ENCODE peak calls at places on chromosome 13, in five cellular contexts. V is RWPE1, G is H9, C is WTC11, J is IMR-90. N is an unnamed sample.

GRCh38 chr13:51000576-51001260 is 91.1 kb downstream of the RNASEH2B start:
- DNase-seq in V (peak), G (no peak), C (no peak), J (peak), N (no peak)

GRCh38 chr13:96700657-96701056 is 293.6 kb downstream of the OXGR1 start:
- DNase-seq in J (no peak), G (no peak), C (no peak), V (no peak), N (no peak)

GRCh38 chr13:53138369-53139036 is 109.9 kb downstream of the OLFM4 start:
- DNase-seq in C (no peak), J (peak), G (no peak), V (no peak), N (no peak)

GRCh38 chr13:100230813-100231575 is 142.1 kb downstream of the PCCA start:
- DNase-seq in J (no peak), V (no peak), G (no peak), C (no peak), N (no peak)

GRCh38 chr13:63455938-63456337 is 2040.3 kb upstream of the PCDH20 start:
- DNase-seq in G (no peak), V (no peak), C (no peak), J (no peak), N (no peak)

GRCh38 chr13:99655351-99656091 is 154.2 kb downstream of the TM9SF2 start:
- DNase-seq in G (no peak), J (peak), V (peak), C (no peak), N (no peak)

GRCh38 chr13:24304620-24305019 is 4.8 kb upstream of the C1QTNF9 start:
- DNase-seq in C (no peak), J (peak), G (no peak), V (no peak), N (no peak)

GRCh38 chr13:114099918-114100445 is 32.4 kb downstream of the RASA3 start:
- DNase-seq in J (peak), C (peak), G (peak), V (no peak), N (no peak)

GRCh38 chr13:77616027-77616426 is 80.5 kb downstream of the SCEL start:
- DNase-seq in G (no peak), J (no peak), C (no peak), V (no peak), N (no peak)

GRCh38 chr13:91025442-91025841 is 322.0 kb upstream of the MIR17HG start:
- DNase-seq in G (no peak), C (no peak), V (no peak), J (no peak), N (no peak)

DNA sequence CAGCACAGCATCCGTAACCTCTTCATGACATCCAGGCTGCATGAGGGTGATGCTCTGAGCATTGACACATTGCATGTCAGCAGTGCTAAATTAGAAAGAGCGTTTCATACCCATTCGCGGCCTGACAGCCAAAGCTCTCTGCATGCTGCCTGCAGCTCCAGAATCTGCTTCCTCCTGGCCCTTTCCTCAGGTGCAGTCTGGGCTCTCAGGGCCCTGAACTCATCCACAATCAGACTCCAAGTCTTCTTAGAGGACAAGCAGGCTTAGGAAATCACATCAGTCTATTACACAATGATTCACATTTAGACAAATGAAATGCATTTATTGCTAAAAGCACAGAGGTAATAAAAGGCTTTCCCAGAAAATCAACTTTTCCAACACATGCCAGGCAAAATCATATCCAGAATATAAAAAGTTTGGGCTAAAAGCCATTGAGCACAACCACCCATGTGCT is 109.1 kb downstream of the COL4A2 start:
- DNase-seq in G (no peak), J (peak), V (no peak), C (no peak), N (no peak)
- TF ChIP-seq CTCF in G (no peak), J (no peak), V (no peak), C (no peak), N (no peak)

DNA sequence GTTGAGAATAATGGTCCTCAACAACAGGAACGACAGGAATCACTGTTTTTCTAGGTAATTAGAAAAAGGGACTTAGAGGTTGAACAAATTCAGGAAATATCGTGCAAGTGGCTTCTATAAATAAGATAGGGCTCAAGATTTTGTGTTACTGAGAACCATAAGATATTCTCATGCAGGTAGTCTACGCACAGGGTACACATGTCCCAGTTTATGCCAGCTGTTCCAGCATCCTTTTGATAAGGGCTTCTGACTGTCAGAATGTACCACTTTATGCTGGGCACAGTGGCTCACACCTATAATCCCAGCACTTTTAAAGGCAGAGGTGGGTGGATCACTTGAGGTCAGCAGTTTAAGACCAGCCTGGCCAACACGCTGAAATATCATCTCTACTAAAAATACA is 32.1 kb downstream of the RBM26 start:
- DNase-seq in V (no peak), C (no peak), J (no peak), G (no peak), N (no peak)
- TF ChIP-seq CTCF in V (no peak), C (no peak), J (no peak), G (no peak), N (no peak)

GRCh38 chr13:95485045-95485517 is 67.4 kb upstream of the CLDN10 start:
- DNase-seq in G (no peak), J (peak), C (no peak), V (peak), N (no peak)
- TF ChIP-seq CTCF in G (peak), J (no peak), C (no peak), V (no peak), N (no peak)

DNA sequence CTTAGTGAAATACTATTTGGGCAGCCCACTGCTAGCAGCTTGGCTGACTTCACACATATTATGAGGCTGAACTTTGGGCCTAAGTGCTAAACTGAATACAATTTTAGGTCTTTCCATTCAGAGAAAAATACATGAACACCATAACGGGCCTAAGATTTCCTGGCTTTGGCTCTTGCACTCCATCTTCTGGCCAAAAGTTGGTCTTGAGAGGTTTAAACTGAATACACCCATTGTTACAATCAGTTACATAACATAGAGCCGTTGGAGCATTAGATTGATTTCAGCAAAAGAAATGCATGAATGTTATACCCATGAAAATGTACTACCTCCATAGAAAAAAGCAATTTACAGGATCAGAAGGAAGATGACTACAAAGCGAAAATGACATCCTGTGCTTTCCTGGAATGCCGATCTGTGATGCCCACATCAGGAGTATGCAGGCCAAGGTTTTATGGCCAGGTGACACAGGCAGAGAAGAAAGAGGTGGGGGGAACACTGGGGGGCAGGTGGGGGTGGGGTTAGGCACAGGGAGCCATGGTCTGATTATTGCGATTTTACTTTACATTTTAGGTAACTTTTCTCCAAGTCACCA is 11.1 kb upstream of the SHISA2 start:
- DNase-seq in V (peak), C (no peak), G (no peak), J (peak), N (no peak)
- TF ChIP-seq CTCF in V (peak), C (no peak), G (peak), J (peak), N (peak)

GRCh38 chr13:92355213-92355612 is 871.4 kb upstream of the GPC6 start:
- DNase-seq in J (peak), V (no peak), G (peak), C (peak), N (no peak)
- TF ChIP-seq CTCF in J (peak), V (no peak), G (peak), C (no peak), N (peak)

DNA sequence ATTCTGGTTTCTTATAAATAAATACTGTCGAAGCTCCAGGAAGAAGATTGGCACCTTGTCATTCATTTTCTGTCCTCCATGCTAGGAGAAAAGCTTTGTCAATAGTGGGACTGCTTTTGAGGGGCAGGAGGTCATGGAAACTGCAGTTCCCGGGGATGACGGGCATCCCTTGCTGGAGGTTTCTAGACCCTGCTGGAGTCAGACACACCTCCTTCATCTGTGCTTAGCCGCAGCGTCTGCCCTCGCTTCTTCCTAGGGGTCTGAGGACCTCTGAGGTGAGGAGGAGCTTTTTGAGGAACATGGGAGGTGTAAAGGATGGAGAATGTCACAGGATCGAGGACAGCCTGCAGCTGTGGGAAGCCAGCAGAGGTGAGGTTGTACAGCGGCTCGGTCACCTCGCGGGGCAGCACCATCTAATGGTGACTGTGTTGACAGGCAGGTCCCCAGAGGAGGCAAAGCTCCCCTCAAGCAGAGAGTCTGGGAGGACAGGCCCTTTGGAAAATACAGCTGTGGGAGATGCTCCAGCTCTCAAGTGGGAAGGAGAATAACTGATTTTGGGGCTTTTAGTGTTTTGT is 172.7 kb upstream of the RNF113B start:
- DNase-seq in V (no peak), G (peak), C (peak), J (no peak), N (no peak)
- TF ChIP-seq CTCF in V (no peak), G (peak), C (no peak), J (no peak), N (peak)

DNA sequence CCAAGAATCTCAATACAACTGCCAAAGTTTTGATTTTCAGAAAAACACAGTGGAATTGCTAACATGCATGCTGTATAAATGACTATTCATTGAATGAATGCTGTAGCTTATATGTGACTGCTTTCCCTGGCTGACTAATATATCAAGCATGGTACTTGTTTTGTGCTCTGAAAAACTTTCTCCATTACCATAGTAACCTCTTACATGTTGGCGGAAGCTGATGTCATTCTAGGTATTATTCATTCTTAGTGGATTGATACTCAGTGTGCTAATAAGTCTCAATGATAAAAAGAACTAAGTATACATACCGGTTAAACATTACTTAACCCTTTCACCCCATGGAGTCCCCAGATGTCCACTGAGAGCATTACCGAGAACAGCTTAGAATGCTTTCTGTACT is 166.0 kb upstream of the MYO16 start:
- DNase-seq in J (peak), C (no peak), V (peak), G (no peak), N (no peak)
- TF ChIP-seq CTCF in J (no peak), C (no peak), V (no peak), G (no peak), N (no peak)

DNA sequence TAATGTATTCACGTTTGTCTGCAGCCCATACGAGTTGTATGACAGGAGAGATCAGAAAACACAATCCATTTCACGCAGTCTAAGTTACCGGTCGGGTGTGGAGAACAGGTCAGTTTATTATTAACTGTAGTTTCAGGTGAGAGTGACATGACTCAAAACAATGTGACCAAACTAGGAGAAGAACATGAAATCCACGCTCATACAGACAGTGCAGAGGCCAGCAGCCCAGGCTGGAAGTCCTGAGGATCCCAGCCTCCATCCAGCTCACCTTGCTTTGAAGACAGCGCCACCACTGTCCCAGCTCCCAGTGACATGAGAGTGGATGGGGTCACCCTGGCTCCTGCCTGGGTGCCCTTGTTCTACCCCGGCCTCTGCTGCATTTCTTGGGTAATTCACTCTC is 19.7 kb upstream of the ATP11A start:
- DNase-seq in J (no peak), V (no peak), C (no peak), G (peak), N (peak)
- TF ChIP-seq CTCF in J (no peak), V (no peak), C (no peak), G (peak), N (no peak)

GRCh38 chr13:41054919-41055619 is 6.2 kb upstream of the WBP4 start:
- DNase-seq in C (no peak), G (no peak), J (no peak), V (no peak), N (no peak)
- TF ChIP-seq CTCF in C (no peak), G (peak), J (peak), V (no peak), N (peak)